ENCODE peak calls at places on chromosomes 7 and 10, in five cellular contexts. F is progenitor cell of endocrine pancreas, S is nephron progenitor cell, C is fibroblast of lung, I is uterus. Q is an unnamed sample.

GRCh38 chr7:47587389-47587788 is 5.5 kb upstream of the TNS3 start:
- DNase-seq in F (no peak), S (no peak), C (no peak), I (no peak), Q (no peak)

GRCh38 chr10:12946372-12946771 is 55.1 kb downstream of the CCDC3 start:
- DNase-seq in F (no peak), S (no peak), C (no peak), I (no peak), Q (no peak)

GRCh38 chr7:35799846-35800717 is 775 bp upstream of the SEPTIN7 start:
- DNase-seq in F (peak; percentile 81), S (peak; percentile 87), C (peak; percentile 87), I (peak; percentile 87), Q (peak; percentile 89)

GRCh38 chr10:86710987-86711236 is 42.6 kb downstream of the LDB3 start:
- DNase-seq in F (no peak), S (no peak), C (no peak), I (no peak), Q (no peak)

GRCh38 chr7:23276381-23276780 is 22.8 kb upstream of the MALSU1 start:
- DNase-seq in F (no peak), S (no peak), C (no peak), I (no peak), Q (peak; percentile 11)

GRCh38 chr10:9299966-9300365 is 1245.5 kb downstream of the GATA3 start:
- DNase-seq in F (no peak), S (no peak), C (no peak), I (no peak), Q (no peak)

GRCh38 chr10:46037107-46037900 is 6.9 kb upstream of the NCOA4 start:
- DNase-seq in F (no peak), S (no peak), C (no peak), I (no peak), Q (no peak)

GRCh38 chr7:110669410-110669809 is 421.5 kb upstream of the LRRN3 start:
- DNase-seq in F (no peak), S (no peak), C (no peak), I (no peak), Q (no peak)

GRCh38 chr7:50141131-50141530 is 48.1 kb upstream of the ZPBP start:
- DNase-seq in F (no peak), S (no peak), C (no peak), I (no peak), Q (no peak)

GRCh38 chr10:117546020-117546629 is 3.6 kb downstream of the EMX2 start:
- DNase-seq in F (no peak), S (no peak), C (no peak), I (no peak), Q (no peak)

GRCh38 chr10:110798340-110798739 is 73.4 kb upstream of the PDCD4 start:
- DNase-seq in F (no peak), S (no peak), C (no peak), I (no peak), Q (no peak)

GRCh38 chr7:146772581-146772980 is 656.0 kb downstream of the CNTNAP2 start:
- DNase-seq in F (no peak), S (peak; percentile 22), C (no peak), I (no peak), Q (peak; percentile 41)

DNA sequence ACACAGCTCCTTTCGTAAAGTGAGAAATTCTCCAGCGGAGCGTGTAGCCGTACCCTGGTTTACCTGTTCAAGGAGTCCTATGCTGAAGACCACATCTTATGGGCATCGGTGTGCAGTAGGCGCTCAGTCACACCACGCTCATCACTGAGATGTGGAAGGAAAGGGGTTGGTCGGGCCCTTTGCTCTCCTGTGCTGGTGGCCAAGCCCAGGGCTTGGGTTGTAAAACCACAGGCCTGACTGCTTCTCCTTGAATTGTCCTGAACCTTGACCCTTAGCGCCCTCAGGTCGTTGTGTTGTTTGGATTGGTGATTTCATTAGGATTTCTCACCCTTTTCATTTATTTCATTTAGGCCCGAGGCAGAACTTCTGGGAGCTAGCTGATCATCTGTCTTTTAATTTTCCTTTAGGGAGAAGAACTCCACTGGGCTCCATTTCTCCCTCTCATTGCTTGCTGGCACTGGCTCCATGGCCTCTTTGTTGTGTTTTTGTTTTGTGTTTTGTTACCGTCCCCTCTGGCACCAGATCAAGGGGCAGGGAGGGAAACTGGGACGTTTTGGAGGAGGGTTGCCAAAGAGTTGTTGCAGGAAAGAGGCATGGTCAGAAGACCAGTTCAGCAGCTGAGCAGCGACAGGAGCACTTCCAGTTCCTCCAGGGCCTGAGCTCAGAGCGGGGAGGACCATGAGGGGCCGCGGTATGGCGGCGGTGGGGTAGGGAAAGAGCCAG is 511.4 kb upstream of the GALNT17 start:
- DNase-seq in F (no peak), S (peak; percentile 27), C (no peak), I (no peak), Q (no peak)
- TF ChIP-seq CTCF in F (no peak), S (no peak), C (no peak), I (no peak), Q (no peak)

GRCh38 chr7:107742678-107743566 is 1.0 kb upstream of the CBLL1 start:
- DNase-seq in F (peak; percentile 41), S (peak; percentile 59), C (no peak), I (peak; percentile 52), Q (peak; percentile 53)
- TF ChIP-seq CTCF in F (no peak), S (no peak), C (peak; percentile 2), I (no peak), Q (peak; percentile 26)

GRCh38 chr10:126969310-126969709 is 64.1 kb downstream of the DOCK1 start:
- DNase-seq in F (no peak), S (no peak), C (no peak), I (no peak), Q (no peak)
- TF ChIP-seq CTCF in F (peak; percentile 26), S (peak; percentile 10), C (no peak), I (no peak), Q (no peak)

GRCh38 chr10:124267911-124268549 is 150.7 kb downstream of the OAT start:
- DNase-seq in F (no peak), S (no peak), C (no peak), I (no peak), Q (no peak)

GRCh38 chr10:124270940-124271339 is 147.8 kb downstream of the OAT start:
- DNase-seq in F (no peak), S (no peak), C (no peak), I (no peak), Q (no peak)

GRCh38 chr10:124273141-124273540 is 145.6 kb downstream of the OAT start:
- DNase-seq in F (no peak), S (no peak), C (no peak), I (no peak), Q (no peak)

GRCh38 chr10:124268976-124269375 is 149.7 kb downstream of the OAT start:
- DNase-seq in F (no peak), S (no peak), C (no peak), I (no peak), Q (no peak)

GRCh38 chr10:124271671-124272070 is 147.1 kb downstream of the OAT start:
- DNase-seq in F (no peak), S (no peak), C (no peak), I (no peak), Q (no peak)
- TF ChIP-seq CTCF in F (no peak), S (no peak), C (no peak), I (no peak), Q (no peak)

GRCh38 chr10:11697718-11698527 is 44.3 kb upstream of the ECHDC3 start:
- DNase-seq in F (no peak), S (no peak), C (no peak), I (no peak), Q (no peak)
- TF ChIP-seq CTCF in F (no peak), S (no peak), C (no peak), I (no peak), Q (no peak)

GRCh38 chr10:60549686-60550085 is 160.0 kb upstream of the ANK3 start:
- DNase-seq in F (no peak), S (no peak), C (no peak), I (no peak), Q (no peak)
- TF ChIP-seq CTCF in F (peak; percentile 46), S (peak; percentile 28), C (peak; percentile 36), I (no peak), Q (no peak)